ENCODE peak calls at places on chromosomes 13 and 19, in six cellular contexts. S is GM13976; E is endothelial cell; X is nephron progenitor cell; P is CD4-positive, alpha-beta T cell; I is HFFc6. B is an unnamed sample.

GRCh38 chr19:1453525-1454371 is 3.8 kb downstream of the APC2 start:
- DNase-seq in E (no peak), X (peak), I (no peak), P (no peak), S (no peak), B (no peak)

GRCh38 chr13:91346848-91347211 is 657 bp upstream of the MIR17HG start:
- DNase-seq in E (peak), S (peak), P (peak), I (no peak), X (peak), B (peak)

GRCh38 chr13:97030705-97031452 is 36.6 kb upstream of the OXGR1 start:
- DNase-seq in E (peak), P (no peak), I (peak), X (no peak), S (peak), B (peak)

GRCh38 chr13:23467048-23467931 is 33.8 kb upstream of the SACS start:
- DNase-seq in I (peak), X (no peak), E (no peak), S (no peak), P (no peak), B (no peak)

GRCh38 chr13:75458696-75459422 is 23.1 kb downstream of the TBC1D4 start:
- DNase-seq in I (no peak), X (no peak), E (peak), S (peak), P (no peak), B (peak)

GRCh38 chr19:57664269-57665127 is 4.2 kb upstream of the ZSCAN4 start:
- DNase-seq in I (peak), S (peak), P (no peak), X (peak), E (peak), B (peak)

GRCh38 chr19:16889429-16889882 is 657 bp downstream of the F2RL3 start:
- DNase-seq in I (no peak), X (no peak), E (no peak), P (no peak), S (no peak), B (no peak)

GRCh38 chr19:52542984-52543664 is 15.7 kb downstream of the ZNF808 start:
- DNase-seq in P (peak), E (no peak), I (no peak), S (no peak), X (no peak), B (peak)

GRCh38 chr13:99258946-99259345 is 767 bp upstream of the GPR18 start:
- DNase-seq in X (no peak), E (no peak), S (peak), I (no peak), P (no peak), B (peak)

GRCh38 chr13:27353166-27353583 is 71.2 kb upstream of the GTF3A start:
- DNase-seq in S (peak), X (no peak), E (no peak), P (no peak), I (no peak), B (peak)

GRCh38 chr13:110363009-110363408 is 55.9 kb downstream of the COL4A2 start:
- DNase-seq in X (no peak), I (no peak), S (no peak), P (no peak), E (peak), B (no peak)
- TF ChIP-seq CTCF in X (no peak), I (peak), S (no peak), P (no peak), E (no peak), B (no peak)

DNA sequence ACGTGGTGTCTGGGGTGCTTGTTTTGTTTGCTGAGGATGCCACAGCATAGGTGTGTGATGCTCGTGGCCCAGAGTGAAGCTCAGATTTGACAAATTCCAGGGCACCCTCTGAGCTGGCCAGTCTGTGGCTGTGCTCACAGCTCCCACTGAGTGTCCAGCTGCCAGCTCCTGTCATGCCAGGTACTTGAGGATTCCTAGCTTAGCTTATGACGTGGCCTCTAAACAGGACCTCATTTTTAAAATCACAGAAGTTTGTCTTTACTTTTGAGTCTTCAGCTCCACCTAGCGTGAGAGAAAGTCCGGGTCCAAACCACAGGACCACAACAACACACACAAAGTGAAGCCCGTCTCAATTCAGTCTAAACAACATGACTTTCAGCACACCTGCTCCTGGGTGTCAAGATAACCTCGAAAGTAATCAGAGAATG is 117.3 kb downstream of the RAB20 start:
- DNase-seq in S (peak), I (peak), P (no peak), X (no peak), E (no peak), B (no peak)
- TF ChIP-seq CTCF in S (peak), I (peak), P (no peak), X (no peak), E (no peak), B (peak)

DNA sequence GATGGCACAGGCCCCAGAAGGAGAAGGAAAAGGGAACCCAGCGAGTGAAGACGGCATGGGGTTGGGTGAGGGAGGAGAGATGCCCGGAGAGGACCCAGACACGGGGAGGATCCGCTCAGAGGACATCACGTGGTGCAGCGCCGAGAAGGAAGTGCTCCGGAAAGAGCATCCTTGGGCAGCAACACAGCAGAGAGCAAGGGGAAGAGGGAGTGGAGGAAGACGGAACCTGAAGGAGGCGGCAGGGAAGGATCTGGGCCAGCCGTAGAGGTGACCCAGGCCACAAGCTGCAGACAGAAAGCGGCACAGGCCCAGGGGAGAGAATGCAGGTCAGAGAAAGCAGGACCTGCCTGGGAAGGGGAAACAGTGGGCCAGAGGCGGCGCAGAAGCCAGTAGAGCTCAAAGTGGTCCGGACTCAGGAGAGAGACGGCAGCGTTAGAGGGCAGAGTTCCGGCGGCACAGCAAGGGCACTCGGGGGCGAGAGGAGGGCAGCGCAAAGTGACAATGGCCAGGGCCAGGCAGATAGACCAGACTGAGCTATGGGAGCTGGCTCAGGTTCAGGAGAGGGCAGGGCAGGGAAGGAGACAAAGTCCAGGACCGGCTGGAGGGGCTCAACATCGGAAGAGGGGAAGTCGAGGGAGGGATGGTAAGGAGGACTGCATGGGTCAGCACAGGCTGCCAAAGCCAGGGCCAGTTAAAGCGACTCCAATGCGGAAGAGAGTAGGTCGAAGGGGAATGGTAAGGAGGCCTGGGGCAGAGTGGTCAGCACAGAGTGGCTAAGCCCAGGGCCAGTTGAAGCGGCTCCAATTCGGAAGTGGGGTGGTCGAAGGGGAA is 990 bp downstream of the PPP1R12C start:
- DNase-seq in E (no peak), I (peak), X (peak), P (peak), S (peak), B (peak)
- TF ChIP-seq CTCF in E (no peak), I (no peak), X (no peak), P (no peak), S (no peak), B (no peak)

GRCh38 chr19:48780684-48781391 is 25.5 kb downstream of the FGF21 start:
- DNase-seq in X (no peak), P (no peak), E (no peak), S (no peak), I (peak), B (no peak)

GRCh38 chr19:48779636-48780035 is 24.3 kb downstream of the FGF21 start:
- DNase-seq in E (no peak), P (no peak), S (no peak), X (no peak), I (no peak), B (no peak)

GRCh38 chr19:48784527-48784926 is 26.3 kb downstream of the BCAT2 start:
- DNase-seq in X (no peak), E (no peak), P (no peak), I (no peak), S (no peak), B (no peak)
- TF ChIP-seq CTCF in X (no peak), E (no peak), P (no peak), I (peak), S (no peak), B (no peak)

DNA sequence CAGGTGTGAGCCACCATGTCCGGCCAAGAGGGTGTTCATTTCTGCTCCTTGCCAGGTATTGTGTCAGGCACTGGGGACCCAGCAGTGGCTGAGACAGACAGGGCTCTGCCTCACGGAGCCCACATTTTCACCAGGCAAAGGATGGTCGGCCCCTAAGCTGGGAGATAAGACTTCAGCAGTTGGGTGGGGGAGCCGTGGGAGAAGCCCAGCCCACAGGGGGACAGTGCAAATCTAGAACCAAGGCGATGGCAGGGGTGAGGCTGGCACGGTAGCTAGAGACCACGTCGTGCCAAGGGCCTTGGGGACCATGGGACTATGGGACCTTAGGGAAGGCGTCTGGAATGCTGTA is 8.3 kb downstream of the LSR start:
- DNase-seq in I (no peak), P (no peak), E (no peak), X (no peak), S (peak), B (no peak)
- TF ChIP-seq CTCF in I (no peak), P (no peak), E (no peak), X (no peak), S (no peak), B (no peak)

GRCh38 chr19:38556521-38557174 is 61.1 kb downstream of the MAP4K1 start:
- DNase-seq in E (no peak), I (peak), S (no peak), P (no peak), X (no peak), B (no peak)
- TF ChIP-seq CTCF in E (no peak), I (peak), S (no peak), P (no peak), X (no peak), B (peak)

DNA sequence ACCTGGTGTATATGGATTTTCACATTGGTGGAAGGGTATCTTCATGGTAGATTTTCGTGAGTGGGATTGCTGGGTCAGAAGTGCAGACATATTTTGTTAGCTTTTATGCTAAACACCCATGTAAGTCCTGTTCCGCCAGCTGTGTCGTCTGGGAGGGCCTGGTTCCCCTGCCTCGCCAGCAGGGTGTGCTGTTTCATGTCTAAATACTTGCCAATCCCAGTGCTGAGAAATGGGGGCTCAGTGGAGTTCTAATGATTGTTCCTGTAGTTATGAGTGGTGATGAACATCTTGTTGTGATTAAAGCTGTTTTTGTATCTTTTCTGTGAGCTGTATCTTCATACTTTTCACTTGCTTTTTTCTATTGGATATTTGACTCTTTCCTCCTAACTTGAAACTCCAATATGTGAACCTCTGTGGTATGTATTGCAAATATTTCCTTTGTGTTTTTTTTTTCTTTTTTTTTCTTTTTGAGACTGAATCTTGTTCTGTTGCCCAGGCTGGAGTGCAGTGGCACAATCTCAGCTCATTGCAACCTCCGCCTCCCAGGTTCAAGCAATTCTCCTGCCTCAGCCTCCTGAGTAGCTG is 32.7 kb downstream of the KDM4B start:
- DNase-seq in S (peak), P (peak), I (peak), X (no peak), E (peak), B (peak)
- TF ChIP-seq CTCF in S (peak), P (peak), I (peak), X (peak), E (peak), B (peak)

DNA sequence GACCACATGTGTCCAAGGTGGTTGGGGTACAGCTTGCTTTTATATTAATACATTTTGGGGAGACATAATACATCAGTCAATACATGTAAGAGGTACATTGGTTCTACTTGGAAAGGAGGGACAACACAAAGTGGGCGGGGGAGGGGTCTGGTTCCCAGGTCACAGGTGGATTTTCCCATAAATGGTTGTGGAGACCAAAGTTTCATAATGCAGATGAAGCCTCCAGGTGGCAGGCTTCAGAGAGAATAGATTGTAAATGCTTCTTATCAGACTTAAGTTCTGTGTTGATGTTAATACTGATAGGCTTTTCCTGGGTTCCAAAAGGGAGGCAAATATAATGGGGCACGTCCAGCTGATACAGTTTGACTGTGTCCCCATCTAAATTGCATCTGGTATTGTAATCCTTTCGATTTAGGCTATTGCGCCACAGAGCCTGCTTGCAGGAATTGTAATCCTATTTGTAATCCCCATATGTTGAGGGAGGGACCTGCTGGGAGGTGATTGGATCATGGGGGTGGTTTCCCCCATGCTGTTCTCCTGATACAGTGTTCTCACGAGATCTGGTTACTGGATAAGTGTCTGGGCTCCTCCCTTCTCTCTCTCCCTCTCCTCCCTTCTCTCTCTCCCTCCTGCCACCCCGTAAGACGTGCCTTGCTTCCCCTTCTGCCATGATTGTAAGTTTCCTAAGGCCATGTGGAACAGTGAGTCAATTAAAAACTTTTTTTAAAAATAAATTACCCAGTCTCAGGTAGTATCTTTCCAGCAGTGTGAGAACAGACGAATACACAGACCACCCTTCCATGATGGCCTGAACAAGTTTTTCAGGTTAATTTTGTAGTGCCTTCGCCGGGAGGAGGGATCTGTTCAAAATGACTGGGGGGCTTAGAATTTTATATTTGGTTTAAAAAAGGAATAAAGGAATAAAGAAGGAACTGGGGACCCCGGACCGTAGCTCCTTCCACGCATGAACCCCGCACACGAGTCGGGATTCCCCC is 44.9 kb downstream of the ZNF823 start:
- DNase-seq in I (peak), S (no peak), P (no peak), E (no peak), X (no peak), B (no peak)
- TF ChIP-seq CTCF in I (peak), S (no peak), P (no peak), E (no peak), X (no peak), B (peak)

GRCh38 chr19:48362716-48363499 is 832 bp downstream of the TMEM143 start:
- DNase-seq in E (peak), X (peak), S (peak), I (peak), P (peak), B (peak)

GRCh38 chr19:48364564-48365363 is 597 bp downstream of the SYNGR4 start:
- DNase-seq in P (no peak), X (no peak), I (no peak), S (no peak), E (no peak), B (no peak)

GRCh38 chr19:48361912-48362311 is 1.8 kb downstream of the TMEM143 start:
- DNase-seq in S (no peak), P (no peak), X (no peak), E (no peak), I (no peak), B (no peak)

GRCh38 chr19:48363810-48364563 is at the start of the genes SYNGR4 and TMEM143:
- DNase-seq in P (peak), X (peak), S (peak), I (peak), E (peak), B (peak)

GRCh38 chr19:48363500-48363809 is 285 bp downstream of the TMEM143 start:
- DNase-seq in S (no peak), I (no peak), E (peak), X (peak), P (peak), B (no peak)
- TF ChIP-seq CTCF in S (no peak), I (no peak), E (no peak), X (no peak), P (no peak), B (no peak)

DNA sequence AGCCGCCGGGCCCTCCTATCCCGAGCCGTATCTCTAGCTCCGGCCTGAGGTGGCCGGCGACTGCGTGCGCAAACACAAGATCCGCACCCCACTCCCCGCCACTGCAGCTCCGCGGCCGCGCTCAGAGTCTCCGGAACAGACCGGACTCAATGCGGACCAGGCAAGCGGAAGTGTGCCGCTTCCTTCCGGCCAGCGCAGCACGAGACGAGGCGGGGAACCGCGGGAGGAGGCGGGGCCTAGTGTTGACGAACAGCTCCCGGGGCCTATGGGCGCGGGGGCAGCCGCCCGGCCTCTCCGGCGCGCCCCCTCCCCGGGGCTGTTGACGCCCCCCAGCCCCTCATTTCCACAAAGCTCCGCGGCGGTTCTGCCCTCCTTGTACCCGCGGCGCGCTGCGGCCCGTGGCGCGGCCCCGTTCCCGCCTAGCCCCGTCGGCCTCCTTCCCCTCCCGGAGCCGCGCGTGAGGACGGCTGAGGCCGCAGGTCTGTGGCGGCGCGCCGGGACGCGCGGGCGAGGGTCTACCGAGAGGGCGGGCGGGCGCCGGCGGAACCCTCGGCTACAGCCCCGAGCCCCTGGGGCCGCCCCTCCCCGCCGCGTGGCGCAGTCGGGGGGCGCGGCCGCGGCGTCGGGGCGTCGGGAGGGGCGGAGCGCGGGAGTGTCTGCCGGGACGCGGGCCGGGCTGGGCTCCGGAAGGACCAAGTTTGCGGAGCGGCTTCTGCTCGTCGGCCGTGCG is at the start of gene DPY19L3:
- DNase-seq in X (peak), I (peak), E (peak), S (peak), P (peak), B (peak)
- TF ChIP-seq CTCF in X (no peak), I (no peak), E (no peak), S (no peak), P (no peak), B (no peak)

B was measured in GM20000.